ENCODE peak calls at places on chromosomes 4 and X, in six cellular contexts. Y is brain microvascular endothelial cell; P is CD4-positive, CD25-positive, alpha-beta regulatory T cell; Z is naive thymus-derived CD4-positive, alpha-beta T cell; M is OCI-M1; X is esophagus muscularis mucosa. W is an unnamed sample.

GRCh38 chr4:130699004-130699403 is 1603.1 kb downstream of the C4orf33 start:
- DNase-seq in Y (no peak), P (no peak), Z (no peak), M (no peak), X (no peak), W (no peak)

GRCh38 chr4:4325321-4325720 is 35.3 kb downstream of the ZBTB49 start:
- DNase-seq in Y (no peak), P (no peak), Z (no peak), M (no peak), X (no peak), W (no peak)

GRCh38 chr4:182207806-182208483 is 35.3 kb upstream of the TENM3 start:
- DNase-seq in Y (peak), P (no peak), Z (no peak), M (peak), X (no peak), W (no peak)

GRCh38 chr4:40718571-40718970 is 31.2 kb upstream of the NSUN7 start:
- DNase-seq in Y (no peak), P (no peak), Z (no peak), M (no peak), X (no peak), W (no peak)

GRCh38 chrX:47751670-47752069 is 85.0 kb upstream of the ZNF81 start:
- DNase-seq in Y (no peak), P (peak), Z (peak), M (peak), X (no peak), W (no peak)

GRCh38 chr4:53575552-53575951 is 15.7 kb downstream of the LNX1 start:
- DNase-seq in Y (no peak), P (no peak), Z (no peak), M (no peak), X (no peak), W (no peak)

GRCh38 chr4:155572106-155572703 is 94.4 kb upstream of the GUCY1A1 start:
- DNase-seq in Y (no peak), P (no peak), Z (no peak), M (no peak), X (no peak), W (no peak)

GRCh38 chr4:178306565-178306964 is 864.3 kb upstream of the AGA start:
- DNase-seq in Y (no peak), P (no peak), Z (no peak), M (no peak), X (no peak), W (no peak)

W was measured in psoas muscle.